ENCODE peak calls at places on chromosomes 4 and X, in eight cellular contexts. N is GM10248; T is heart left ventricle; G is upper lobe of right lung; M is esophagus squamous epithelium; I is GM12865; D is CD4-positive, alpha-beta T cell; B is mesothelial cell of epicardium. O is an unnamed sample.

GRCh38 chr4:75895744-75896314 is 6.4 kb downstream of the PPEF2 start:
- DNase-seq in N (peak), T (no peak), G (no peak), M (no peak), I (peak), D (no peak), B (no peak), O (no peak)

GRCh38 chrX:39772057-39772832 is 325.5 kb downstream of the BCOR start:
- DNase-seq in N (no peak), T (no peak), G (no peak), M (no peak), I (peak), D (peak), B (no peak), O (no peak)

GRCh38 chr4:44448548-44449443 is at the start of gene KCTD8:
- DNase-seq in N (peak), T (peak), G (peak), M (peak), I (peak), D (no peak), B (peak), O (peak)

GRCh38 chr4:115292320-115293092 is 179.1 kb upstream of the NDST4 start:
- DNase-seq in N (no peak), T (no peak), G (no peak), M (no peak), I (peak), D (no peak), B (no peak), O (no peak)

GRCh38 chrX:55007633-55008032 is 7.5 kb downstream of the APEX2 start:
- DNase-seq in N (no peak), T (peak), G (no peak), M (no peak), I (no peak), D (no peak), B (no peak), O (no peak)

GRCh38 chr4:64857198-64857597 is 447.9 kb upstream of the TECRL start:
- DNase-seq in N (no peak), T (no peak), G (no peak), M (no peak), I (no peak), D (no peak), B (no peak), O (no peak)

GRCh38 chrX:129637217-129638109 is 17.3 kb downstream of the APLN start:
- DNase-seq in N (peak), T (peak), G (peak), M (peak), I (peak), D (peak), B (peak), O (peak)

GRCh38 chr4:178812866-178813265 is 1370.6 kb upstream of the AGA start:
- DNase-seq in N (no peak), T (no peak), G (no peak), M (no peak), I (no peak), D (no peak), B (no peak), O (no peak)

GRCh38 chr4:145679520-145679919 is 426 bp upstream of the C4orf51 start:
- DNase-seq in N (no peak), T (peak), G (no peak), M (no peak), I (no peak), D (no peak), B (no peak), O (no peak)

GRCh38 chr4:973431-974397 is at the start of gene DGKQ:
- DNase-seq in N (peak), T (peak), G (peak), M (peak), I (peak), D (peak), B (peak), O (peak)

GRCh38 chr4:42750091-42750490 is 93.2 kb upstream of the ATP8A1 start:
- DNase-seq in N (no peak), T (no peak), G (no peak), M (no peak), I (peak), D (no peak), B (no peak), O (no peak)
- TF ChIP-seq CTCF in N (peak), T (peak), G (peak), M (peak), I (peak), D (peak), B (no peak), O (no peak)

DNA sequence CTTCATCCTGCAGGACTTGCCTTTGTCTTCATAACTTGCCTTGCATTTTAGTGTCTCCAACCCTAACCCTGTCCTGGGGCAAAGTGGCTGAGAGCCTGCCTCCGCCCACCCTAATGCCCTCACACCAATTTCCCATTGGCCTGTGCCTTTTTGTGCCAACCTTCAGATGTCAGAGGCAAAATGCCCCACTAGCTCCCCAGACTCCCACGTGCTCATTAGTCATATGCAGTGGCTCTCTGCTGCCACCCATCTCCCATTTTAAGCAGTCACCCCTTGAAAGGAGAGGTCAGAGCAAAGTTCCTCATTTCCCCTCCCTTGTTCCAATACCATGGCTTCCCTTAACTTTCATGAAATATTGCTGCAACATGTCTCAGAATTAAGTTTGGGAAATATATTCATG is 74.8 kb upstream of the PASD1 start:
- DNase-seq in N (peak), T (no peak), G (no peak), M (no peak), I (peak), D (no peak), B (no peak), O (no peak)
- TF ChIP-seq CTCF in N (peak), T (no peak), G (peak), M (peak), I (peak), D (no peak), B (no peak), O (no peak)

DNA sequence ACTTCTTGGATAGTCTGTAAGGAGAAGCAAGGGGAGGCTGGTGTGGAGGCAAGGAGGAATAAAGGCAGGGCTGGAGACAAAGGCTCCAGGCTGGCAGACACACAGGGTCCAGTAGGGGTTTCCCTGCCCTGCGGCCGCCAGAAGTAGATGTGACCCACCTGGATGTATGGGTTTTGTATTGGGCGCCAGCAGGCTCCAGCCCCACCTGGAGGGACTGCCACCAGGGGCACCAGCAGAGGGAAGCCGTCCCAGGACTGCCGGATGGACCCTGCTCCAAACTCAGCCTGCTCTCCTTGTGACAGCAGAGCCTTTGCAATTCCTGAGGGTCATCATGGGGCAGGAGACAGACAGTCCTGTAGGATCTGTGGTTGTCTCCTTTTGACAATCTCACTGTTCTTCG is 52.7 kb downstream of the MGST2 start:
- DNase-seq in N (no peak), T (no peak), G (no peak), M (no peak), I (no peak), D (no peak), B (no peak), O (no peak)
- TF ChIP-seq CTCF in N (no peak), T (no peak), G (no peak), M (no peak), I (no peak), D (no peak), B (no peak), O (no peak)

GRCh38 chr4:6048537-6048936 is 30.3 kb upstream of the C4orf50 start:
- DNase-seq in N (no peak), T (no peak), G (no peak), M (no peak), I (no peak), D (no peak), B (no peak), O (no peak)
- TF ChIP-seq CTCF in N (no peak), T (no peak), G (no peak), M (no peak), I (no peak), D (no peak), B (no peak), O (no peak)

GRCh38 chr4:7186516-7187296 is 5.6 kb upstream of the SORCS2 start:
- DNase-seq in N (no peak), T (no peak), G (peak), M (no peak), I (no peak), D (no peak), B (no peak), O (no peak)

GRCh38 chr4:7186081-7186480 is 6.3 kb upstream of the SORCS2 start:
- DNase-seq in N (peak), T (no peak), G (peak), M (no peak), I (no peak), D (no peak), B (no peak), O (no peak)

GRCh38 chr4:7187691-7188090 is 4.6 kb upstream of the SORCS2 start:
- DNase-seq in N (no peak), T (no peak), G (peak), M (no peak), I (no peak), D (no peak), B (no peak), O (no peak)

GRCh38 chr4:7185487-7186030 is 6.8 kb upstream of the SORCS2 start:
- DNase-seq in N (no peak), T (no peak), G (peak), M (no peak), I (no peak), D (no peak), B (no peak), O (no peak)

GRCh38 chr4:7187297-7187592 is 5.1 kb upstream of the SORCS2 start:
- DNase-seq in N (no peak), T (no peak), G (peak), M (no peak), I (no peak), D (no peak), B (no peak), O (no peak)
- TF ChIP-seq CTCF in N (no peak), T (no peak), G (no peak), M (no peak), I (no peak), D (no peak), B (no peak), O (no peak)

GRCh38 chr4:52799813-52800212 is 48.6 kb upstream of the ERVMER34-1 start:
- DNase-seq in N (no peak), T (no peak), G (no peak), M (no peak), I (no peak), D (no peak), B (no peak), O (no peak)
- TF ChIP-seq CTCF in N (no peak), T (no peak), G (no peak), M (no peak), I (no peak), D (no peak), B (no peak), O (no peak)

DNA sequence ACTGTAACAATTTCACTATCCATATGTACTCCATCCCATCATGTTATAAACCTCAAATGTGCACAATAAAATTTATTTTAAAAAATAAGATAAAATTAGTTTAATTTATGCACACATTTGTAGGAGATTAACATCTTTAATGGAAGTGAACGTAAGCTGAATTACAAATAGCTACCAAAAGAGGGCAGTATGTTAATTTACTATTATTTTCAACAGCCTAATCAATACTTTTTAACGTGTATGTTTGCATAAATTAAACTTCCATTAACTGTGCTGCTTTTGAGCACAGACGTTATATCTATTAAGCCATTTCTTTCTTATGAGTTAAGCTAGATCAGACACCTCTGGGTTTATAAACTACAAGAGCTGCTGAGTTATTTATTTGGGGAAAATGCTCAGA is 56.5 kb upstream of the PHKA2 start:
- DNase-seq in N (no peak), T (no peak), G (no peak), M (no peak), I (peak), D (no peak), B (no peak), O (no peak)
- TF ChIP-seq CTCF in N (peak), T (peak), G (peak), M (no peak), I (no peak), D (peak), B (peak), O (no peak)